ENCODE peak calls at places on chromosome 17, in seven cellular contexts. One of them, this sample, is unnamed.
A peak's percentile ranks its signal among the peaks of the same experiment; 100 is the strongest.

GRCh38 chr17:65698381-65699061 is 137.1 kb upstream of the AXIN2 start:
- DNase-seq in heart left ventricle: no peak
- DNase-seq in uterus: no peak
- DNase-seq in K562: no peak
- DNase-seq in esophagus squamous epithelium: no peak
- DNase-seq in ovary: no peak
- DNase-seq in Peyer's patch: no peak
- DNase-seq in this sample: no peak

GRCh38 chr17:35188111-35188510 is 6.1 kb downstream of the SLC35G3 start:
- DNase-seq in K562: no peak
- DNase-seq in heart left ventricle: no peak
- DNase-seq in esophagus squamous epithelium: no peak
- DNase-seq in Peyer's patch: no peak
- DNase-seq in uterus: no peak
- DNase-seq in ovary: no peak
- DNase-seq in this sample: no peak

GRCh38 chr17:82536220-82537201 is 17.0 kb downstream of the FOXK2 start:
- DNase-seq in esophagus squamous epithelium: no peak
- DNase-seq in uterus: peak; percentile 72
- DNase-seq in Peyer's patch: no peak
- DNase-seq in K562: no peak
- DNase-seq in ovary: peak; percentile 78
- DNase-seq in heart left ventricle: peak; percentile 56
- DNase-seq in this sample: no peak

GRCh38 chr17:79801156-79802038 is 4.5 kb upstream of the CBX8 start:
- DNase-seq in ovary: no peak
- DNase-seq in K562: no peak
- DNase-seq in Peyer's patch: peak; percentile 64
- DNase-seq in heart left ventricle: no peak
- DNase-seq in esophagus squamous epithelium: no peak
- DNase-seq in uterus: no peak
- DNase-seq in this sample: no peak

GRCh38 chr17:67421869-67422273 is 44.8 kb downstream of the PITPNC1 start:
- DNase-seq in K562: no peak
- DNase-seq in Peyer's patch: no peak
- DNase-seq in esophagus squamous epithelium: no peak
- DNase-seq in heart left ventricle: no peak
- DNase-seq in uterus: peak; percentile 33
- DNase-seq in ovary: no peak
- DNase-seq in this sample: no peak

GRCh38 chr17:45092932-45093430 is 31.9 kb downstream of the NMT1 start:
- DNase-seq in heart left ventricle: peak; percentile 91
- DNase-seq in ovary: peak; percentile 88
- DNase-seq in esophagus squamous epithelium: no peak
- DNase-seq in uterus: peak; percentile 90
- DNase-seq in K562: no peak
- DNase-seq in Peyer's patch: no peak
- DNase-seq in this sample: peak; percentile 96

GRCh38 chr17:382644-383533 is 30.3 kb upstream of the RPH3AL start:
- DNase-seq in heart left ventricle: no peak
- DNase-seq in Peyer's patch: no peak
- DNase-seq in K562: no peak
- DNase-seq in uterus: no peak
- DNase-seq in esophagus squamous epithelium: no peak
- DNase-seq in ovary: peak; percentile 49
- DNase-seq in this sample: no peak

GRCh38 chr17:82884923-82885322 is 45.1 kb upstream of the ZNF750 start:
- DNase-seq in ovary: no peak
- DNase-seq in uterus: no peak
- DNase-seq in esophagus squamous epithelium: no peak
- DNase-seq in heart left ventricle: peak; percentile 23
- DNase-seq in Peyer's patch: no peak
- DNase-seq in K562: no peak
- DNase-seq in this sample: no peak

GRCh38 chr17:83203073-83203471 is 123.7 kb downstream of the METRNL start:
- DNase-seq in Peyer's patch: peak; percentile 54
- DNase-seq in esophagus squamous epithelium: no peak
- DNase-seq in K562: no peak
- DNase-seq in heart left ventricle: peak; percentile 62
- DNase-seq in uterus: peak; percentile 57
- DNase-seq in ovary: peak; percentile 21
- DNase-seq in this sample: no peak

GRCh38 chr17:18850679-18851078 is 7.3 kb upstream of the PRPSAP2 start:
- DNase-seq in K562: no peak
- DNase-seq in ovary: no peak
- DNase-seq in heart left ventricle: no peak
- DNase-seq in esophagus squamous epithelium: no peak
- DNase-seq in Peyer's patch: no peak
- DNase-seq in uterus: no peak
- DNase-seq in this sample: no peak

GRCh38 chr17:79079421-79080200 is 5.0 kb downstream of the ENGASE start:
- DNase-seq in heart left ventricle: no peak
- DNase-seq in Peyer's patch: peak; percentile 32
- DNase-seq in esophagus squamous epithelium: no peak
- DNase-seq in K562: no peak
- DNase-seq in uterus: no peak
- DNase-seq in ovary: no peak
- DNase-seq in this sample: no peak

GRCh38 chr17:50264263-50265113 is 9.8 kb upstream of the TMEM92 start:
- DNase-seq in K562: peak; percentile 16
- DNase-seq in esophagus squamous epithelium: no peak
- DNase-seq in Peyer's patch: peak; percentile 33
- DNase-seq in ovary: peak; percentile 73
- DNase-seq in heart left ventricle: no peak
- DNase-seq in uterus: peak; percentile 77
- DNase-seq in this sample: no peak

GRCh38 chr17:63635787-63636186 is 13.6 kb downstream of the MAP3K3 start:
- DNase-seq in heart left ventricle: no peak
- DNase-seq in ovary: no peak
- DNase-seq in K562: no peak
- DNase-seq in uterus: no peak
- DNase-seq in esophagus squamous epithelium: no peak
- DNase-seq in Peyer's patch: no peak
- DNase-seq in this sample: no peak

GRCh38 chr17:63633742-63634141 is 11.5 kb downstream of the MAP3K3 start:
- DNase-seq in esophagus squamous epithelium: no peak
- DNase-seq in Peyer's patch: no peak
- DNase-seq in ovary: no peak
- DNase-seq in heart left ventricle: no peak
- DNase-seq in K562: no peak
- DNase-seq in uterus: no peak
- DNase-seq in this sample: no peak

GRCh38 chr17:63635313-63635712 is 13.1 kb downstream of the MAP3K3 start:
- DNase-seq in heart left ventricle: no peak
- DNase-seq in ovary: no peak
- DNase-seq in esophagus squamous epithelium: no peak
- DNase-seq in Peyer's patch: no peak
- DNase-seq in uterus: no peak
- DNase-seq in K562: no peak
- DNase-seq in this sample: no peak

GRCh38 chr17:63634163-63634562 is 11.9 kb downstream of the MAP3K3 start:
- DNase-seq in uterus: no peak
- DNase-seq in K562: peak; percentile 65
- DNase-seq in heart left ventricle: no peak
- DNase-seq in ovary: no peak
- DNase-seq in Peyer's patch: no peak
- DNase-seq in esophagus squamous epithelium: no peak
- DNase-seq in this sample: no peak

GRCh38 chr17:63634816-63635215 is 12.6 kb downstream of the MAP3K3 start:
- DNase-seq in uterus: no peak
- DNase-seq in Peyer's patch: no peak
- DNase-seq in ovary: no peak
- DNase-seq in esophagus squamous epithelium: no peak
- DNase-seq in K562: no peak
- DNase-seq in heart left ventricle: no peak
- DNase-seq in this sample: no peak
- H3K4me1 ChIP-seq in uterus: no peaks in the 10 kb centered on the region
- H3K4me1 ChIP-seq in Peyer's patch: no peaks in the 10 kb centered on the region
- H3K4me1 ChIP-seq in ovary: peaks cover 2% of the 10 kb centered on the region
- H3K4me1 ChIP-seq in esophagus squamous epithelium: peaks cover 8% of the 10 kb centered on the region
- H3K4me1 ChIP-seq in K562: peaks cover 3% of the 10 kb centered on the region
- H3K4me1 ChIP-seq in heart left ventricle: peaks cover 63% of the 10 kb centered on the region
- H3K4me1 ChIP-seq in this sample: peaks cover 84% of the 10 kb centered on the region

DNA sequence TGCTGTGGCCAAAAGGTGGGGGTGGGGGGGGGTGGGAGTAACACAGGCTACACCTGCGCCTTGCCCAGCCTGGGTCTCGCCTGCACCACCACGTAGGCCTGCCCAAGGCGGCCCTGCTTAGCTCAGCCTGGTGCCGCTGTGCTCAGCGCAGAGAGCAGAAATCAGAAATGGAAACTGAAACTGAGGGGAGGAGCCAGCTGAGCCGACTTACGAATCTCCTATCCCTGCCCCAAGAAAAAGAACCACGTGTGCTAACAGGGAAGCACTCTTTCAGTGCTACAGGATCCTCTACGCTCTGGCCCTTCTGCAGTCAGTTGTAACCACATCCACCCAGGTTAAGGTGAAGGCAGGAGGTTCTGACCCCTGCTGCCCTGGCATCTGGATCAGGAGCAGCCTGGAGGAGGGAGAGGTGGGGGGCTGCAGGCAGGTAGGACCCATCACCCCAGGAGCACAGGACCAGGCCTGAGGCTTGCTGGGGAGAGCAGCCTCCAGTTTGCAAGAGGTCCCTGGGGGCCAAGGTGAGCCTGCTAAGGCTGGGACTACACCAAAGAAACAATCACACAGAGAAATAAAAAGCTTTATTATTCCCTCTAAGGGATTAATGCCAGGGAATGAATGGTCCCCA is at the start of gene DHX58:
- DNase-seq in uterus: peak; percentile 82
- DNase-seq in esophagus squamous epithelium: no peak
- DNase-seq in ovary: peak; percentile 81
- DNase-seq in heart left ventricle: peak; percentile 71
- DNase-seq in K562: peak; percentile 71
- DNase-seq in Peyer's patch: no peak
- DNase-seq in this sample: peak; percentile 96
- TF ChIP-seq POLR2A in uterus: peak; percentile 70
- TF ChIP-seq POLR2A in esophagus squamous epithelium: no peak
- TF ChIP-seq POLR2A in ovary: peak; percentile 70
- TF ChIP-seq POLR2A in heart left ventricle: peak; percentile 56
- TF ChIP-seq POLR2A in K562: peak; percentile 45
- TF ChIP-seq POLR2A in Peyer's patch: peak; percentile 72
- TF ChIP-seq POLR2A in this sample: no peak

DNA sequence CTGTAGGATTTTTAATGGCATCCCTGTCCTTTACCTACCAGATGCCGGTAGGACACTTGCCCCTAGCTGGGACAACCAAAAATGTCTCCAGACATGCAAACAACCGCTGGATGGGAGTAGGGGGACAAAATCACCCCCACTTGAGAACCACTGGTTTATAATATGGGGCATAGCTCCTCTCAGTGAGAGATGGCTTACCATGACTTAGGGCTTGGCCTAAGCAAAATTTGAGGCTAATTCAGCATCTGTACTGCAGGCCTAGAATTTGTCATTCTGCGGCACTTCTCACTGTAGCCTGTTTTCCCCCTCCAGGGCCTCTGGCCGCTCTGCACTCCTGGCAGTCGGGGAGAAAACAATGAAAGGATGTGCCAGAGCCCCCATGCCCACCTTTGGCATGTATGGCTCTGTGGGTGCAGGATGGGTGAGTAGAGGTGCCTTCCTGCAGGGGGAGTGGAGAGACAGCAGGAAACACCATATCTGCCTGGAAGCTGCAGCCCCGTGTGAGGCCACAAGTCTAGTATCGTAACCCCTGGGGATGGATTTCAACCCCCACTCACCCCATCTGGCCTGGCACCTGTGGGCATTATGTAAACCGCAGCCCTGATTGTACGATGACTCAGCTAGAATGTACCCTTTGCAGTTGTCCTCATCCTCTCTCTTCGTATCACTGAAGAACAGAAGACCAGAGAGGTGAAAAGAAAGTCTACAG is 268.1 kb downstream of the SOX9 start:
- DNase-seq in esophagus squamous epithelium: no peak
- DNase-seq in uterus: no peak
- DNase-seq in heart left ventricle: no peak
- DNase-seq in Peyer's patch: no peak
- DNase-seq in K562: no peak
- DNase-seq in ovary: no peak
- DNase-seq in this sample: no peak
- H3K4me1 ChIP-seq in esophagus squamous epithelium: no peaks in the 10 kb centered on the region
- H3K4me1 ChIP-seq in uterus: no peaks in the 10 kb centered on the region
- H3K4me1 ChIP-seq in heart left ventricle: no peaks in the 10 kb centered on the region
- H3K4me1 ChIP-seq in Peyer's patch: no peaks in the 10 kb centered on the region
- H3K4me1 ChIP-seq in K562: no peaks in the 10 kb centered on the region
- H3K4me1 ChIP-seq in ovary: no peaks in the 10 kb centered on the region
- H3K4me1 ChIP-seq in this sample: no peaks in the 10 kb centered on the region

GRCh38 chr17:74601944-74602572 is 10.0 kb upstream of the CD300LD start:
- DNase-seq in Peyer's patch: no peak
- DNase-seq in K562: peak; percentile 65
- DNase-seq in ovary: no peak
- DNase-seq in heart left ventricle: no peak
- DNase-seq in esophagus squamous epithelium: no peak
- DNase-seq in uterus: no peak
- DNase-seq in this sample: no peak

GRCh38 chr17:74595037-74595436 is 3.0 kb upstream of the CD300LD start:
- DNase-seq in esophagus squamous epithelium: no peak
- DNase-seq in uterus: no peak
- DNase-seq in ovary: no peak
- DNase-seq in K562: no peak
- DNase-seq in heart left ventricle: no peak
- DNase-seq in Peyer's patch: no peak
- DNase-seq in this sample: no peak

GRCh38 chr17:74598346-74599022 is 6.4 kb upstream of the CD300LD start:
- DNase-seq in Peyer's patch: no peak
- DNase-seq in esophagus squamous epithelium: no peak
- DNase-seq in uterus: no peak
- DNase-seq in heart left ventricle: no peak
- DNase-seq in K562: no peak
- DNase-seq in ovary: no peak
- DNase-seq in this sample: no peak

GRCh38 chr17:74599531-74599939 is 7.5 kb upstream of the CD300LD start:
- DNase-seq in Peyer's patch: no peak
- DNase-seq in uterus: no peak
- DNase-seq in esophagus squamous epithelium: no peak
- DNase-seq in K562: no peak
- DNase-seq in heart left ventricle: no peak
- DNase-seq in ovary: no peak
- DNase-seq in this sample: no peak

DNA sequence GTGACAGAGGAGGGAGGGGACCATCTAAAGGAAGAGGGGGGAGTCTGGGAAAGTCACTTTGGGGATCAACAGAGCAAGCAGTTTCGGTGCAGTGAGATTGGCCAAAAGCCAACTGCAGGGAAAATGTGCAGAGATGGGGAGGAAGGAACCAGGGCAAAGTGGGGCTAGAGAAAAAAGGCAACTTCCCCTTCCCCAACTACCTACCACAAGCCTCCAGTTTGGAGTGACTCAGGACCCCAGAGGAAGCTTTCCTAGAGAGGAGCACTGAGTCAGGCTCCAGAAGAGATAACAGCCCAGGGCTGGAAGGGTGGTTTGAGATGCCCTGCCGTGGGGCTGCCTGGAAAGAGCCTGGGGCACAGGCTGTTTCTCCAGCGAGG is 6.9 kb upstream of the CD300LD start:
- DNase-seq in heart left ventricle: no peak
- DNase-seq in ovary: no peak
- DNase-seq in Peyer's patch: no peak
- DNase-seq in uterus: no peak
- DNase-seq in K562: no peak
- DNase-seq in esophagus squamous epithelium: no peak
- DNase-seq in this sample: no peak
- TF ChIP-seq POLR2A in heart left ventricle: no peak
- TF ChIP-seq POLR2A in ovary: no peak
- TF ChIP-seq POLR2A in Peyer's patch: no peak
- TF ChIP-seq POLR2A in uterus: no peak
- TF ChIP-seq POLR2A in K562: no peak
- TF ChIP-seq POLR2A in esophagus squamous epithelium: no peak
- TF ChIP-seq POLR2A in this sample: no peak

GRCh38 chr17:77433385-77434135 is 292.8 kb downstream of the SEC14L1 start:
- DNase-seq in esophagus squamous epithelium: no peak
- DNase-seq in Peyer's patch: no peak
- DNase-seq in heart left ventricle: peak; percentile 77
- DNase-seq in uterus: peak; percentile 69
- DNase-seq in K562: no peak
- DNase-seq in ovary: peak; percentile 60
- DNase-seq in this sample: no peak
- H3K4me1 ChIP-seq in esophagus squamous epithelium: peaks cover 74% of the 10 kb centered on the region
- H3K4me1 ChIP-seq in Peyer's patch: peaks cover 78% of the 10 kb centered on the region
- H3K4me1 ChIP-seq in heart left ventricle: peaks cover 90% of the 10 kb centered on the region
- H3K4me1 ChIP-seq in uterus: peaks cover 34% of the 10 kb centered on the region
- H3K4me1 ChIP-seq in K562: peaks cover 67% of the 10 kb centered on the region
- H3K4me1 ChIP-seq in ovary: peaks cover 54% of the 10 kb centered on the region
- H3K4me1 ChIP-seq in this sample: peaks cover 100% of the 10 kb centered on the region

This sample was measured in esophagus muscularis mucosa.